ENCODE peak calls at places on chromosomes 2 and 18, in four cellular contexts. H, E, Z and K are unnamed samples.

GRCh38 chr2:54520687-54521086 is 64.6 kb downstream of the SPTBN1 start:
- DNase-seq in H (peak; percentile 94), E (no peak), Z (no peak), K (peak; percentile 96)

GRCh38 chr2:84338069-84338468 is 121.0 kb downstream of the SUCLG1 start:
- DNase-seq in H (peak; percentile 86), E (no peak), Z (no peak), K (peak; percentile 29)

GRCh38 chr2:64537991-64538390 is 13.9 kb downstream of the AFTPH start:
- DNase-seq in E (no peak), Z (no peak), H (peak; percentile 19), K (no peak)

GRCh38 chr2:230798769-230799399 is 65.9 kb upstream of the ITM2C start:
- DNase-seq in H (peak; percentile 80), Z (no peak), E (peak; percentile 43), K (no peak)

GRCh38 chr18:12819330-12819729 is 64.7 kb downstream of the PTPN2 start:
- DNase-seq in H (no peak), Z (no peak), E (no peak), K (no peak)

GRCh38 chr18:8478166-8478967 is 130.9 kb upstream of the RAB12 start:
- DNase-seq in Z (peak; percentile 33), E (peak; percentile 12), H (peak; percentile 69), K (no peak)

GRCh38 chr2:96959406-96960110 is 26.8 kb downstream of the FAM178B start:
- DNase-seq in H (no peak), Z (no peak), E (no peak), K (no peak)

GRCh38 chr2:39730685-39731302 is 48.3 kb downstream of the THUMPD2 start:
- DNase-seq in H (peak; percentile 60), Z (peak; percentile 10), E (no peak), K (no peak)

GRCh38 chr2:102753563-102754159 is 8.2 kb upstream of the TMEM182 start:
- DNase-seq in H (peak; percentile 62), Z (peak; percentile 32), E (peak; percentile 19), K (peak; percentile 10)

GRCh38 chr2:239940861-239941570 is 84.1 kb downstream of the NDUFA10 start:
- DNase-seq in H (no peak), Z (no peak), E (no peak), K (no peak)

GRCh38 chr2:171811229-171811628 is 82.8 kb downstream of the SLC25A12 start:
- DNase-seq in H (peak; percentile 62), E (no peak), Z (peak; percentile 8), K (no peak)

GRCh38 chr2:227204452-227204851 is 40.0 kb downstream of the COL4A3 start:
- DNase-seq in E (no peak), H (no peak), Z (no peak), K (no peak)

GRCh38 chr2:239299218-239299939 is 101.4 kb downstream of the HDAC4 start:
- DNase-seq in E (peak; percentile 55), H (no peak), Z (no peak), K (no peak)

GRCh38 chr2:140775426-140775825 is 1355.4 kb downstream of the LRP1B start:
- DNase-seq in H (no peak), Z (no peak), E (no peak), K (no peak)

GRCh38 chr18:32975166-32975441 is 202.3 kb upstream of the KLHL14 start:
- DNase-seq in Z (no peak), H (no peak), E (no peak), K (no peak)
- H3K4me3 ChIP-seq in Z (no peak overlapping the region), H (no peak overlapping the region), E (no peak overlapping the region), K (no peak overlapping the region)

GRCh38 chr2:2773692-2774091 is 442.6 kb upstream of the MYT1L start:
- DNase-seq in Z (no peak), E (no peak), H (no peak), K (no peak)

GRCh38 chr2:2775018-2775417 is 443.9 kb upstream of the MYT1L start:
- DNase-seq in H (no peak), E (no peak), Z (no peak), K (no peak)

GRCh38 chr2:2779727-2780126 is 448.7 kb upstream of the MYT1L start:
- DNase-seq in H (no peak), E (no peak), Z (no peak), K (no peak)

GRCh38 chr2:2777876-2778275 is 446.8 kb upstream of the MYT1L start:
- DNase-seq in Z (no peak), E (no peak), H (no peak), K (no peak)

GRCh38 chr2:2777213-2777612 is 446.1 kb upstream of the MYT1L start:
- DNase-seq in H (no peak), E (no peak), Z (no peak), K (no peak)
- TF ChIP-seq CTCF in H (no peak), E (no peak), Z (no peak), K (no peak)

DNA sequence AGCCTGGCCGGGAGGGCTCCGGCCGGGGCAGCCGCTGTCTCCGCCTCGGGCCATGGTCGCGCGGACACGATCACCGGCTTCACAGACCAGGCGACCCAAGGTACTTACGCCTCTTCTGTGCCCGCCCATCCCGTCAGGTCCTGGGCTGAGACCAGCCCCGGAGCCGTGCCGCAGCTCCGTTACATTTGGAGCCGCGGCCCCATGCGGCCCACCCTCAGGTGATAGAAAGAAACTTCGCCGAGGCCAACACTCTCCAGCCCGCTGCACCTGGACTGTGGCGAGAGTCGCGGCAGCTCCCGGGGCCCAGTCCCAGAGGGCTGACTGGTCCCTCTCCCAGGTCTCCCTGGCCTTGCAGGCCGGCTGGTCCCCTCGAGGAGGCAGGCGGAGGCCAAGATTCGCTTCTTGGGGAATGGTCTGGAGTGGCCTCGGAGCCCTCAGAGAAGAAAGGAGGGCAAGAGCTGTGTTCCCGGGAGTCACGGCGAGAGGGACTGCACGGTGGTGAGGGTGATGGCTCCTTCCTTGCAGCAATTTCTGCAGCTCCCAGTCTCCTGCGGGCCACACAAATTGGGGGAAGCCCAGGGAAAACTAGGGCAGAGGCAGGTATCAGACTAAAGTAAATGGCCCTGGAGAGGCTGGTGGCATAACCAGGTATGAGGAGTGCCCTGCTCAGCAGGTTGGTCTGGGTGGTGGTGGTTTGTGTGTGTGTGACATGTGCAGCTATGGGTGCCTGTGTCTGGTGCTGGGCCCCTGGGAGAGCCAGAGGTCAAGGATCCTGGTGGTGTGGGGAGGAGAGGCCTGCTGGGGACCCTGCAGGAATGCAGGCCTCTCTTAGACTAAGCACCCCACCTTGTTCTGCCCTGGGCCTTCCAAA is 822 bp downstream of the GDF7 start:
- DNase-seq in Z (no peak), E (no peak), H (peak; percentile 27), K (no peak)
- H3K4me3 ChIP-seq in Z (no peak overlapping the region), E (peak overlapping the region; percentile 45), H (peak overlapping the region; percentile 53), K (peak overlapping the region; percentile 15)

GRCh38 chr18:32289480-32290075 is 99.7 kb downstream of the MEP1B start:
- DNase-seq in H (peak; percentile 79), Z (peak; percentile 63), E (peak; percentile 55), K (no peak)
- TF ChIP-seq CTCF in H (peak; percentile 91), Z (peak; percentile 82), E (peak; percentile 44), K (peak; percentile 73)

DNA sequence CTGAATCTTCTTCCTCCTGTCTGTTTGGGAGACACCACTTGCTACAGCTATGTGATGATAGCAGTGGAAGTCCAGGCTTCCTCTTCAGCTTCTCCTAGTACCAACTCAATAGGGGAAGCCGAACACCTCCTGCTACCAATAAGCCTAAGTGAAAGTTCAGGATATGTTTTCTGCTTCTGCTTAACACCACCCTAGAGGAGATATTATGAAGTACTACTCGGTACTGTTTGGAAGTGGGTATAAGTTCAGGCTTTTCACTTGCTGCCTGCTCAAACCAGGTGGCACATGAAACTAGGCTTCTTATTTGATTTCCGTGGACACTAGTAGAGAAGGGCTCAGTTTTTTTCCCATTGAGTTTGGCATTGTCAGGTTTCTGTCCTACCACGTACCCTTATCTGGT is 99.8 kb downstream of the PTPN4 start:
- DNase-seq in H (no peak), Z (no peak), E (no peak), K (no peak)
- H3K4me3 ChIP-seq in H (no peak overlapping the region), Z (no peak overlapping the region), E (no peak overlapping the region), K (no peak overlapping the region)

DNA sequence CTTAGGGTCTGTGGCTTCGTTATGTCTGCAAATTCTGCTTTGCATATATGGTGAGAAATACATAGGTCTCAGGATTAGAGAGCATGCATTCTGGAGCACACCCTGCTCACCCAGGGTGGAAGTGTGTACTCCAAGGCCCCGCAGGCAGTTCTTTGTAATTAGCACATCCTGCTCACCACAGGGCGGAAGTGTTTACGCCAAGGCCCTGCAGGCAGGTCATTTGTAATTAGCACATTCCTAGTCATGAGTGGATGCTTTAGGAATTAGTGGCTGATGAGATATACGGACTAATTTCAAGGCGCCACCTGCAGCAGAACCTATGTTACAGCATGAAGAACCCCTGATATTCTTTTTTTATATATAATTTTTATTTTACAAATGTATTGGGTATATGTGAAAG is 4.2 kb downstream of the ALLC start:
- DNase-seq in Z (peak; percentile 21), H (peak; percentile 22), E (no peak), K (no peak)
- TF ChIP-seq CTCF in Z (peak; percentile 12), H (no peak), E (no peak), K (no peak)